ENCODE peak calls at places on chromosomes 6 and 20, in four cellular contexts. Z, W, H and O are unnamed samples.

GRCh38 chr6:31572041-31572911 is at the start of gene LTA:
- DNase-seq in Z (no peak), W (no peak), H (no peak), O (no peak)

GRCh38 chr6:35293681-35294080 is 3.9 kb upstream of the DEF6 start:
- DNase-seq in Z (no peak), W (no peak), H (no peak), O (no peak)

GRCh38 chr20:17872920-17873319 is 95.7 kb downstream of the SNX5 start:
- DNase-seq in Z (no peak), W (peak; percentile 11), H (no peak), O (no peak)

GRCh38 chr6:163393923-163394322 is 20.6 kb upstream of the QKI start:
- DNase-seq in Z (no peak), W (no peak), H (no peak), O (no peak)

GRCh38 chr20:7879883-7880282 is 60.4 kb downstream of the HAO1 start:
- DNase-seq in Z (no peak), W (no peak), H (no peak), O (no peak)

GRCh38 chr6:136330634-136331033 is 41.0 kb upstream of the BCLAF1 start:
- DNase-seq in Z (no peak), W (no peak), H (no peak), O (no peak)

GRCh38 chr6:91088976-91089375 is 502.1 kb upstream of the MAP3K7 start:
- DNase-seq in Z (no peak), W (no peak), H (no peak), O (no peak)

GRCh38 chr6:159104931-159105330 is 60.1 kb upstream of the TAGAP start:
- DNase-seq in Z (peak; percentile 48), W (no peak), H (peak; percentile 12), O (no peak)

GRCh38 chr20:54108817-54109216 is 38.4 kb upstream of the BCAS1 start:
- DNase-seq in Z (no peak), W (no peak), H (no peak), O (no peak)

GRCh38 chr6:20569000-20569610 is 34.8 kb downstream of the CDKAL1 start:
- DNase-seq in Z (no peak), W (peak; percentile 21), H (no peak), O (no peak)

GRCh38 chr20:61869750-61870507 is 195.8 kb downstream of the TAF4 start:
- DNase-seq in Z (no peak), W (no peak), H (no peak), O (no peak)

GRCh38 chr20:25579081-25579770 is 6.1 kb downstream of the NINL start:
- DNase-seq in Z (no peak), W (no peak), H (peak; percentile 21), O (no peak)

GRCh38 chr20:53003420-53003819 is 31.3 kb downstream of the TSHZ2 start:
- DNase-seq in Z (no peak), W (peak; percentile 70), H (no peak), O (no peak)

GRCh38 chr6:358847-359246 is 32.7 kb upstream of the IRF4 start:
- DNase-seq in Z (no peak), W (no peak), H (no peak), O (no peak)

GRCh38 chr6:170212051-170212756 is 78.7 kb downstream of the DLL1 start:
- DNase-seq in Z (peak; percentile 29), W (no peak), H (no peak), O (no peak)

GRCh38 chr6:20998748-20999448 is 464.6 kb downstream of the CDKAL1 start:
- DNase-seq in Z (no peak), W (peak; percentile 6), H (no peak), O (no peak)

GRCh38 chr6:79546186-79546585 is 9.0 kb upstream of the LCA5 start:
- DNase-seq in Z (no peak), W (peak; percentile 67), H (no peak), O (no peak)

GRCh38 chr20:13418263-13419229 is 197.5 kb downstream of the ISM1 start:
- DNase-seq in Z (no peak), W (no peak), H (no peak), O (no peak)

GRCh38 chr6:34584694-34585093 is 28.6 kb upstream of the SPDEF start:
- DNase-seq in Z (no peak), W (no peak), H (no peak), O (no peak)

GRCh38 chr6:148629197-148629909 is 117.5 kb upstream of the UST start:
- DNase-seq in Z (no peak), W (peak; percentile 83), H (peak; percentile 61), O (no peak)

GRCh38 chr6:159106627-159107241 is 61.9 kb upstream of the TAGAP start:
- DNase-seq in Z (peak; percentile 89), W (peak; percentile 55), H (peak; percentile 55), O (peak; percentile 87)

GRCh38 chr6:161169690-161170089 is 104.2 kb downstream of the AGPAT4 start:
- DNase-seq in Z (peak; percentile 86), W (peak; percentile 96), H (peak; percentile 47), O (peak; percentile 25)

GRCh38 chr20:33702861-33703260 is 16.7 kb upstream of the E2F1 start:
- DNase-seq in Z (no peak), W (no peak), H (peak; percentile 61), O (no peak)

DNA sequence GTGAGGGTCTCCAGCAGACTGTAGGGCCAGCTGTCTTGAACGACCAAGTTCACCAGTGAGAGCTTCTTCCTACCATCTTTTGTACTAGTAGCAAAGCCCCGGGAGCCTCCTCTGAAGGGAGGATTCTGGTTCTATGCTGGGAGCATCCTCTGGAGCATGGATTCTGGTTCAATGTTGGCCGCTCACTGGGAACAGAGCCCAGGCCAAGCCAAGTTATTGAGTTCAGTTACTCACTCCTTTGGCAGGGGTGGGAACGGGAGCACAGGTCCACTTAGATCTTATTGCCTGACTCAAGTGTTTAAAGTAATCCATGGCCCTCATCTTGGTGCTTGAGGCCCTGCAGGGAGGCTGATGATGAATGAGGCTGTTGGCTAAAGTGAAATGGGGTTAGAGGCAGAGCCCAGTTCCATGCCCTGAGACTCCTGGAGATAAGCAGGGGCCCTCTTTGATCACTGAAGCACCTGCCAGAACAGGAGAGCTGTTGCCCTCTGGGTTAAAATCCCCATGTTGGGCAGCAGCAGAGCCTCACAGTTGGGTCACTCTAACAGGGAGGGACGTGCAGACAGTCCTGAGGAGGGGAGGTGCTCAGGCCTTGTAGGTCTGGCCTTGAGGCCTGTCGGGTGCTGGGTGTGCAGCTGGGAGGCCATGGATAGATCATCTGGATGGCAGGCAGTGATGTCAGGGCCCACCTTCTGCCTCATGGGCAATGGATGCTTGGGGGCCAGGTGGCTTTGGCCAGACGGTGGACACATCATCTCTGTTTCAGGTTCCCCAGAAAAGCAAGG is 98.3 kb upstream of the SYNDIG1 start:
- DNase-seq in Z (no peak), W (no peak), H (no peak), O (no peak)
- H3K4me3 ChIP-seq in Z (no peak overlapping the region), W (no peak overlapping the region), H (no peak overlapping the region), O (no peak overlapping the region)

GRCh38 chr6:108295676-108296075 is 822 bp downstream of the AFG1L start:
- DNase-seq in Z (no peak), W (no peak), H (no peak), O (no peak)

GRCh38 chr6:108294787-108295625 is at the start of gene AFG1L:
- DNase-seq in Z (peak; percentile 96), W (peak; percentile 87), H (peak; percentile 96), O (peak; percentile 95)

GRCh38 chr6:108293527-108294296 is 1.1 kb upstream of the AFG1L start:
- DNase-seq in Z (no peak), W (no peak), H (peak; percentile 5), O (no peak)

GRCh38 chr6:108288742-108289141 is 6.1 kb upstream of the AFG1L start:
- DNase-seq in Z (no peak), W (no peak), H (no peak), O (no peak)

GRCh38 chr6:108294297-108294786 is 512 bp upstream of the AFG1L start:
- DNase-seq in Z (no peak), W (no peak), H (no peak), O (no peak)
- H3K4me3 ChIP-seq in Z (peak overlapping the region; percentile 56), W (peak overlapping the region; percentile 75), H (peak overlapping the region; percentile 84), O (peak overlapping the region; percentile 67)

GRCh38 chr6:30321692-30322388 is 4.9 kb upstream of the TRIM39 start:
- DNase-seq in Z (no peak), W (peak; percentile 18), H (no peak), O (no peak)

GRCh38 chr6:30325873-30326445 is 768 bp upstream of the TRIM39 start:
- DNase-seq in Z (no peak), W (peak; percentile 46), H (peak; percentile 62), O (no peak)

GRCh38 chr6:30322527-30323501 is 3.9 kb upstream of the TRIM39 start:
- DNase-seq in Z (no peak), W (peak; percentile 87), H (no peak), O (no peak)

GRCh38 chr6:30325150-30325872 is 1.4 kb upstream of the TRIM39 start:
- DNase-seq in Z (peak; percentile 79), W (peak; percentile 56), H (no peak), O (peak; percentile 54)

GRCh38 chr6:30323806-30324205 is 2.9 kb upstream of the TRIM39 start:
- DNase-seq in Z (no peak), W (peak; percentile 19), H (no peak), O (no peak)
- H3K4me3 ChIP-seq in Z (no peak overlapping the region), W (no peak overlapping the region), H (no peak overlapping the region), O (no peak overlapping the region)

DNA sequence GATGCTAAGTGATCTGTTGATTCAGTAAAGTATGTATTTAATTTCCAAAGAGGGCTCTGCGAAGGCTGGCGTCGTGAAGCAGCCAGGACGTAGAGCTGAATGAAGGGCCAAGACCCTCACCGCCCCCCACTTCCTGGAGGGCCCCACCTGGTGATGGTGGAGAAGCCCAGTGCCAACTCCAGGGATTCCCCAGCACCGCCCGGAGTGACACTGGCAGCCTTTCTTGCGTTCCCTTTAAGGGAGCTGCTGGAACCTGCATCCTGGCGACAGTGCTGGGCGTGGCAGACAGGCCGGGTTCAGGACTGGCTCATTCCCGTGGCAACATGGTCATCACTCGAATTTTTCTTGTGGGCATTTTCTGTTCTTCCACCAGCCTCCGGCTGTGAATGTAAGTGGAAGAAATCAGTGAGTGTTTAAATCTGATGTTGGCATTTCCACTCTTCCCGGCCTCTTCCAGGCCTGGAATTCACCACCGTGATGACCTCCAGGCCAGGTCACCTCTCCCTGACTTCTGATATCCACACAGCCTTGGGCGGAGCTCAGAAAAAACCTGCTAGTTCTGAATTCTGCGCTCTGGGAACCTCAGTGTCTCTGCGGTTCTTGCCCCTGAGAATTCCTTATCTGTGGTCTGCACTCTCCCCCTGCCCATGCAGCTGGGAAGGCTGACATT is 57.4 kb upstream of the DACT2 start:
- DNase-seq in Z (no peak), W (no peak), H (no peak), O (no peak)
- H3K4me3 ChIP-seq in Z (no peak overlapping the region), W (no peak overlapping the region), H (no peak overlapping the region), O (no peak overlapping the region)

GRCh38 chr20:38861071-38861401 is 55.5 kb downstream of the PPP1R16B start:
- DNase-seq in Z (no peak), W (no peak), H (no peak), O (no peak)

GRCh38 chr20:38864662-38865061 is 59.2 kb downstream of the PPP1R16B start:
- DNase-seq in Z (peak; percentile 58), W (no peak), H (no peak), O (no peak)

GRCh38 chr20:38866265-38867061 is 59.8 kb upstream of the FAM83D start:
- DNase-seq in Z (peak; percentile 42), W (no peak), H (no peak), O (no peak)

GRCh38 chr20:38862226-38862625 is 56.7 kb downstream of the PPP1R16B start:
- DNase-seq in Z (no peak), W (no peak), H (no peak), O (no peak)

GRCh38 chr20:38863024-38863851 is 57.7 kb downstream of the PPP1R16B start:
- DNase-seq in Z (peak; percentile 50), W (no peak), H (no peak), O (no peak)
- H3K4me3 ChIP-seq in Z (no peak overlapping the region), W (no peak overlapping the region), H (no peak overlapping the region), O (no peak overlapping the region)